ENCODE peak calls at places on chromosomes 6 and 20, in five cellular contexts. U is mesothelial cell of epicardium; Q is stimulated activated CD4-positive, alpha-beta T cell treated with anti-CD3 and anti-CD28 coated beads, Interleukin-1b, Interleukin-23, amount 100 ng/mL, for 24 hours; M is RCC 7860; D is COR-L47. T is an unnamed sample.

GRCh38 chr6:156396068-156396771 is 381.0 kb upstream of the ARID1B start:
- DNase-seq in U (no peak), D (no peak), Q (no peak), M (no peak), T (no peak)

GRCh38 chr20:34112600-34113061 is 588 bp upstream of the EIF2S2 start:
- DNase-seq in D (no peak), U (peak), Q (no peak), M (no peak), T (peak)

GRCh38 chr6:31712296-31712695 is 2.9 kb upstream of the LY6G6D start:
- DNase-seq in U (no peak), M (no peak), D (peak), Q (no peak), T (no peak)

GRCh38 chr20:58893355-58894151 is 41.0 kb downstream of the GNAS start:
- DNase-seq in D (peak), U (no peak), M (no peak), Q (no peak), T (no peak)

GRCh38 chr6:116073765-116074450 is 13.2 kb upstream of the FRK start:
- DNase-seq in D (no peak), Q (no peak), U (no peak), M (peak), T (no peak)

GRCh38 chr6:163311830-163312229 is 102.7 kb upstream of the QKI start:
- DNase-seq in M (peak), Q (no peak), U (no peak), D (no peak), T (no peak)

GRCh38 chr20:61731363-61732181 is 334.1 kb downstream of the TAF4 start:
- DNase-seq in D (no peak), Q (no peak), U (no peak), M (no peak), T (no peak)

GRCh38 chr6:136347847-136348246 is 58.2 kb upstream of the BCLAF1 start:
- DNase-seq in U (no peak), M (no peak), Q (no peak), D (no peak), T (no peak)

GRCh38 chr20:8067082-8067481 is 47.5 kb upstream of the TMX4 start:
- DNase-seq in U (no peak), D (no peak), M (no peak), Q (no peak), T (no peak)

GRCh38 chr20:4919047-4919704 is 82.1 kb downstream of the SLC23A2 start:
- DNase-seq in Q (no peak), M (no peak), U (no peak), D (no peak), T (no peak)

GRCh38 chr6:69863766-69864165 is 2.6 kb upstream of the COL19A1 start:
- DNase-seq in M (no peak), D (no peak), Q (no peak), U (no peak), T (no peak)

GRCh38 chr6:148385379-148385778 is 42.7 kb downstream of the SASH1 start:
- DNase-seq in M (no peak), U (no peak), Q (no peak), D (no peak), T (no peak)

GRCh38 chr20:41377275-41377674 is 10.7 kb upstream of the EMILIN3 start:
- DNase-seq in Q (no peak), M (no peak), U (no peak), D (no peak), T (no peak)

T was measured in omental fat pad.